ENCODE peak calls at places on chromosomes 2 and 18, in four cellular contexts. One of them, this sample, is unnamed.

GRCh38 chr2:182068811-182069210 is 83.2 kb downstream of the PPP1R1C start:
- DNase-seq in HCT116: no peak
- DNase-seq in HepG2: no peak
- DNase-seq in SK-N-SH: no peak
- DNase-seq in this sample: no peak

GRCh38 chr2:72896446-72896845 is 9.2 kb downstream of the SPR start:
- DNase-seq in HepG2: no peak
- DNase-seq in HCT116: no peak
- DNase-seq in SK-N-SH: no peak
- DNase-seq in this sample: no peak

GRCh38 chr2:99974275-99974674 is 168.1 kb downstream of the AFF3 start:
- DNase-seq in HepG2: no peak
- DNase-seq in HCT116: no peak
- DNase-seq in SK-N-SH: peak
- DNase-seq in this sample: no peak

GRCh38 chr2:157487271-157487610 is 43.4 kb upstream of the CYTIP start:
- DNase-seq in HCT116: no peak
- DNase-seq in SK-N-SH: no peak
- DNase-seq in HepG2: no peak
- DNase-seq in this sample: no peak

GRCh38 chr18:22674300-22674699 is 256.6 kb upstream of the CTAGE1 start:
- DNase-seq in HCT116: peak
- DNase-seq in HepG2: no peak
- DNase-seq in SK-N-SH: no peak
- DNase-seq in this sample: no peak

GRCh38 chr2:17065536-17065935 is 399.9 kb upstream of the CYRIA start:
- DNase-seq in SK-N-SH: no peak
- DNase-seq in HCT116: no peak
- DNase-seq in HepG2: no peak
- DNase-seq in this sample: no peak

GRCh38 chr2:890791-891190 is 59.9 kb upstream of the SNTG2 start:
- DNase-seq in HCT116: no peak
- DNase-seq in SK-N-SH: no peak
- DNase-seq in HepG2: no peak
- DNase-seq in this sample: no peak

GRCh38 chr2:212842544-212843185 is 304.1 kb upstream of the ERBB4 start:
- DNase-seq in HCT116: no peak
- DNase-seq in SK-N-SH: no peak
- DNase-seq in HepG2: no peak
- DNase-seq in this sample: no peak

GRCh38 chr2:233600361-233600760 is 17.1 kb upstream of the UGT1A8 start:
- DNase-seq in SK-N-SH: no peak
- DNase-seq in HepG2: no peak
- DNase-seq in HCT116: no peak
- DNase-seq in this sample: no peak

GRCh38 chr18:31657823-31658669 is 26.3 kb downstream of the B4GALT6 start:
- DNase-seq in HepG2: no peak
- DNase-seq in SK-N-SH: no peak
- DNase-seq in HCT116: no peak
- DNase-seq in this sample: no peak

GRCh38 chr2:23700627-23701026 is 226.3 kb downstream of the ATAD2B start:
- DNase-seq in SK-N-SH: peak
- DNase-seq in HepG2: no peak
- DNase-seq in HCT116: no peak
- DNase-seq in this sample: no peak

GRCh38 chr2:14601070-14601770 is 31.3 kb upstream of the LRATD1 start:
- DNase-seq in SK-N-SH: no peak
- DNase-seq in HepG2: no peak
- DNase-seq in HCT116: no peak
- DNase-seq in this sample: no peak

GRCh38 chr18:79465392-79465991 is 69.8 kb downstream of the NFATC1 start:
- DNase-seq in SK-N-SH: no peak
- DNase-seq in HCT116: no peak
- DNase-seq in HepG2: no peak
- DNase-seq in this sample: no peak

GRCh38 chr2:88600038-88600465 is 27.2 kb downstream of the EIF2AK3 start:
- DNase-seq in HepG2: peak
- DNase-seq in HCT116: peak
- DNase-seq in SK-N-SH: peak
- DNase-seq in this sample: peak

GRCh38 chr18:35155403-35156117 is 85.3 kb upstream of the ZNF397 start:
- DNase-seq in HepG2: peak
- DNase-seq in SK-N-SH: peak
- DNase-seq in HCT116: no peak
- DNase-seq in this sample: no peak

GRCh38 chr2:63378589-63378988 is 209.7 kb downstream of the WDPCP start:
- DNase-seq in SK-N-SH: no peak
- DNase-seq in HepG2: no peak
- DNase-seq in HCT116: no peak
- DNase-seq in this sample: no peak

GRCh38 chr2:189149981-189150380 is 29.6 kb downstream of the COL5A2 start:
- DNase-seq in HCT116: no peak
- DNase-seq in SK-N-SH: no peak
- DNase-seq in HepG2: no peak
- DNase-seq in this sample: peak

GRCh38 chr18:50528806-50529205 is 31.1 kb upstream of the MAPK4 start:
- DNase-seq in SK-N-SH: no peak
- DNase-seq in HCT116: no peak
- DNase-seq in HepG2: no peak
- DNase-seq in this sample: peak

DNA sequence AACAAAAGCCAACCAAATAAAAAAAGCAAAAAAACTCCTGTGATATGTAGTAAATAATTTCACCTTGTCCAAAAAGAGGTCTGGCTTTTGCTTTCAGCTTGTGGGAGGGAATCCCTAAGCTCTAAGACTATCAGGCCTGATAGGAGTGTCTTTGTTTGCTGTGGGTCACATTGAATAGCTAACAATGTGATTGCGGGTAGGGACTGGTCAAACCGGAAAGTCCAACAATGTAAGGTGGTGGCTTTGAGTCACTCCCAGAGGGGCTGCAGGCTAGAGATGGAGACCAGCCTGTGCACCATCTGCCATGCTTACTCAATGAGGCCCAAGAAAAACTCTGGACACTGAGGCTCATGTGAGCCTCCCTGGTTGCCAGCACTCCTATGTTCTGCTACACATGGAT is 192.9 kb downstream of the TFCP2L1 start:
- DNase-seq in HepG2: no peak
- DNase-seq in HCT116: no peak
- DNase-seq in SK-N-SH: no peak
- DNase-seq in this sample: no peak
- TF ChIP-seq JUND in HepG2: no peak
- TF ChIP-seq JUND in HCT116: no peak
- TF ChIP-seq JUND in SK-N-SH: no peak
- TF ChIP-seq JUND in this sample: no peak

DNA sequence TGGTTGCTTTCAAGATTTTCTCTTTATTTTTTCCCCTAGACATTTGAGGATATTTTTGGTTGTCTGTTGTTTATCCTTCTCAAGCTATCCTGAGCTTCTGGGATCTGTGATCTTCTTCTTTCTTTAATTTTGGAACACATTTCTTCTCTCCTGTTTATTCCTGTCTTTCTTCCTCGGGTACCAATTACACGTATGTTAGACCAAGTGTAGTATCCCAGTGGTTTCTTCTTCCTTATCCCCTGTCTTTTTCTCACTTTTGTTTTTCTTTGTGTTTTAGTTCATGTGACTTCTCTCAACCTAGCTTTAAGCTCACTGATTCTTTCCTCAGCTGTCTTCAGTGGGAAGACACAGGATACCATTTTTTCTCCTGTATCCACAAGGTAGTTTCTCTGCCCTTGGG is 120.0 kb downstream of the GALR1 start:
- DNase-seq in SK-N-SH: no peak
- DNase-seq in HCT116: no peak
- DNase-seq in HepG2: no peak
- DNase-seq in this sample: no peak
- TF ChIP-seq JUND in SK-N-SH: no peak
- TF ChIP-seq JUND in HCT116: no peak
- TF ChIP-seq JUND in HepG2: no peak
- TF ChIP-seq JUND in this sample: no peak

GRCh38 chr18:13241893-13242175 is 23.3 kb downstream of the LDLRAD4 start:
- DNase-seq in SK-N-SH: no peak
- DNase-seq in HepG2: no peak
- DNase-seq in HCT116: no peak
- DNase-seq in this sample: no peak
- TF ChIP-seq JUND in SK-N-SH: no peak
- TF ChIP-seq JUND in HepG2: no peak
- TF ChIP-seq JUND in HCT116: no peak
- TF ChIP-seq JUND in this sample: no peak

GRCh38 chr2:112154246-112155110 is 16.3 kb downstream of the FBLN7 start:
- DNase-seq in HCT116: no peak
- DNase-seq in SK-N-SH: no peak
- DNase-seq in HepG2: no peak
- DNase-seq in this sample: no peak
- TF ChIP-seq JUND in HCT116: no peak
- TF ChIP-seq JUND in SK-N-SH: no peak
- TF ChIP-seq JUND in HepG2: no peak
- TF ChIP-seq JUND in this sample: no peak

GRCh38 chr2:48906640-48907039 is 151.1 kb upstream of the LHCGR start:
- DNase-seq in HepG2: no peak
- DNase-seq in HCT116: no peak
- DNase-seq in SK-N-SH: peak
- DNase-seq in this sample: no peak
- TF ChIP-seq JUND in HepG2: no peak
- TF ChIP-seq JUND in HCT116: no peak
- TF ChIP-seq JUND in SK-N-SH: no peak
- TF ChIP-seq JUND in this sample: no peak

DNA sequence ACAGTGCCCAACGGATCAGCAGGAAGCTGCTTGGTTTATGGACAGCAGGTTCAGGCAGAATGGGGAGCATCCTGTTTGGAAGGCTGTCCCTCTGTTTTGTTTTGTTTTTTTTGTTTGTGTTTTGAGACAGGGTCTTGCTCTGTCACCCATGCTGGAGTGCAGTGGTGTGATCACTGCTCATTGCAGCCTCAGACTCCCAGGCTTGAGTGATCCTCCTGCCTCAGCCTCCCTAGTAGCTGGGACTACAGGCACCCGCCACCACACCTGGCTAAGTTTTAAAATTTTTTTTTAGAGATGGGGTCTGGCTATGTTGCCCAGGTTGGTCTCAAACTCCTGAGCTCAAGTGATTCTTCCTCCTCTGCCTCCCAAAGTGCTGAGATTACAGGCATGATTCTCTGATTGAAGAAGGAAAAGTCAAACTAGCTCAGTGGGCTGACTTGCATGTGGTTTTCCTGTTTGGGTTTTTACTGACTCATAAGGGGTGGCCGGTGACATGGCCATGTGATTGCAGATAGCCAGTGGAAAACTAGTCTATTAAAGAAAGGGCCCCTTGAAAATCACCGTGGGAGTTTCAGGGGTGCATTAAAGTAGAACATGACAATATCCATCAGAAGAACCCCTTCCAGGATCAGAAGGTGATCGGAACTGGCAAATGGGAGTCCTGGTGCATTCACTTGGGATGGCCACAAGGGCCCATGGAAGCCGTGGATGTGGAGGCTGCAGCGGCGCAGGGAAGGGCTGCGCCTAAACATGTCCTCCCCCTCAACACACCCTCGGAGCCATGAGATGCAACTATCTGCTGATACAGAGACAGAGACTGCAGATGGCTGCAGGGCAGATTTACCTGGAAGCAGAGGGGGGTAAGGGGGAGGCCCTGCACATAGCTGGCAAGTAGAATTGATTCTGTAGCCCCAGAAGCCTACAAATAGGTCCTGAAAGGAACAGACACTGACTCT is 26.5 kb downstream of the AQP12B start:
- DNase-seq in HCT116: no peak
- DNase-seq in SK-N-SH: no peak
- DNase-seq in HepG2: no peak
- DNase-seq in this sample: no peak
- TF ChIP-seq JUND in HCT116: no peak
- TF ChIP-seq JUND in SK-N-SH: no peak
- TF ChIP-seq JUND in HepG2: no peak
- TF ChIP-seq JUND in this sample: no peak

GRCh38 chr2:190679813-190680591 is 31.1 kb downstream of the NAB1 start:
- DNase-seq in HCT116: peak
- DNase-seq in SK-N-SH: peak
- DNase-seq in HepG2: peak
- DNase-seq in this sample: peak
- TF ChIP-seq JUND in HCT116: no peak
- TF ChIP-seq JUND in SK-N-SH: no peak
- TF ChIP-seq JUND in HepG2: no peak
- TF ChIP-seq JUND in this sample: no peak